ENCODE peak calls at places on chromosomes 5 and 9, in ten cellular contexts. O, Q, G, H, L, M, U, W, E and T are unnamed samples.

GRCh38 chr5:141742866-141743651 is 61.0 kb upstream of the ARAP3 start:
- DNase-seq in O (no peak), L (no peak), W (no peak), G (no peak), M (no peak), Q (no peak), H (peak; percentile 8), U (peak; percentile 54), E (no peak), T (peak; percentile 57)

GRCh38 chr5:55370291-55370925 is 62.6 kb downstream of the MTREX start:
- DNase-seq in M (no peak), O (no peak), Q (no peak), W (no peak), G (no peak), L (no peak), U (no peak), E (no peak), H (no peak), T (no peak)

GRCh38 chr5:168903082-168903481 is 323.9 kb upstream of the PANK3 start:
- DNase-seq in E (no peak), W (no peak), Q (no peak), H (no peak), M (no peak), U (no peak), G (no peak), O (no peak), L (no peak), T (no peak)

GRCh38 chr5:146877178-146877681 is 1.3 kb downstream of the PPP2R2B start:
- DNase-seq in L (no peak), U (no peak), E (no peak), M (no peak), G (no peak), H (no peak), O (no peak), Q (no peak), W (no peak), T (no peak)

GRCh38 chr5:146302428-146302827 is 36.2 kb upstream of the POU4F3 start:
- DNase-seq in E (no peak), H (no peak), Q (no peak), U (no peak), O (no peak), M (no peak), L (no peak), G (no peak), W (no peak), T (no peak)

GRCh38 chr9:129109504-129109903 is 1.1 kb downstream of the CRAT start:
- DNase-seq in Q (peak; percentile 82), U (no peak), G (peak; percentile 53), E (no peak), O (no peak), W (no peak), H (peak; percentile 58), L (peak; percentile 65), M (peak; percentile 52), T (peak; percentile 47)

GRCh38 chr5:86981898-86982297 is 285.8 kb upstream of the RASA1 start:
- DNase-seq in U (no peak), H (no peak), E (no peak), L (no peak), W (no peak), G (no peak), M (no peak), O (no peak), Q (no peak), T (peak; percentile 41)

GRCh38 chr9:129143461-129143927 is 32.3 kb downstream of the PTPA start:
- DNase-seq in Q (peak; percentile 82), W (peak; percentile 82), E (no peak), O (no peak), H (peak; percentile 44), M (no peak), L (peak; percentile 49), G (peak; percentile 84), U (peak; percentile 84), T (no peak)

GRCh38 chr5:11104543-11105151 is 343.6 kb upstream of the DAP start:
- DNase-seq in G (no peak), W (no peak), L (no peak), H (no peak), U (peak; percentile 42), M (no peak), Q (no peak), O (no peak), E (no peak), T (no peak)

GRCh38 chr5:1552469-1553255 is 28.9 kb upstream of the LPCAT1 start:
- DNase-seq in W (peak; percentile 48), H (peak; percentile 34), E (no peak), Q (peak; percentile 70), M (peak; percentile 60), O (no peak), L (peak; percentile 44), G (no peak), U (peak; percentile 89), T (peak; percentile 19)

GRCh38 chr5:139445325-139446170 is 6.2 kb upstream of the DNAJC18 start:
- DNase-seq in W (no peak), Q (no peak), O (no peak), L (peak; percentile 8), E (no peak), M (no peak), G (no peak), U (no peak), H (peak; percentile 87), T (peak; percentile 93)

GRCh38 chr9:36928670-36929349 is 105.3 kb downstream of the PAX5 start:
- DNase-seq in W (no peak), L (no peak), U (no peak), M (no peak), O (no peak), G (no peak), E (peak; percentile 48), H (peak; percentile 40), Q (no peak), T (peak; percentile 68)

GRCh38 chr5:155418960-155419579 is 405.5 kb downstream of the KIF4B start:
- DNase-seq in O (no peak), M (no peak), U (no peak), G (no peak), L (no peak), Q (no peak), E (no peak), H (peak; percentile 0), W (no peak), T (peak; percentile 41)

GRCh38 chr5:135921388-135921787 is 25.7 kb upstream of the IL9 start:
- DNase-seq in E (no peak), H (peak; percentile 37), W (no peak), M (no peak), U (no peak), Q (no peak), L (no peak), O (no peak), G (no peak), T (peak; percentile 58)

GRCh38 chr5:44536650-44537260 is 147.5 kb upstream of the FGF10 start:
- DNase-seq in U (no peak), W (no peak), G (peak; percentile 25), E (no peak), H (peak; percentile 37), O (no peak), L (peak; percentile 23), M (no peak), Q (peak; percentile 60), T (peak; percentile 69)

GRCh38 chr5:108238461-108238860 is 143.4 kb downstream of the FBXL17 start:
- DNase-seq in L (no peak), O (no peak), W (no peak), Q (no peak), H (no peak), U (no peak), E (no peak), M (no peak), G (no peak), T (no peak)

GRCh38 chr9:123191660-123192059 is 76.7 kb downstream of the STRBP start:
- DNase-seq in E (no peak), M (no peak), W (no peak), H (no peak), G (no peak), U (no peak), Q (no peak), L (no peak), O (no peak), T (no peak)

DNA sequence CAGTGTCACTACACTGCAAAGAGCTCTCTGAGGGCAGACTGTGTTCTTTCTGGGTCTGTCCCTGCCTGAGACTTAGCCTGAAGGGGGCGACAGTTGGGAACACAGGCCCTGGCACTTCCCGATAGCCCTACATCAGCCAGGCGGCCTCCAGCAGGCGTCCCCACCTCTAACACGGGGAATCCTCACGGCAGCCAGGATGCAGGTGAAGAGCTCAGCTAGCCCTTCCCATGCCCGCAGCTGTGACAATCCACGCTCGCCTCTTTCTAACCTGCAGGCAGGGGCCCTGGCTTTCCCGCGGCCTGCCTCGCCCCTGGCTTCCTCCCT is 5.9 kb downstream of the MED22 start:
- DNase-seq in U (no peak), M (no peak), Q (no peak), E (no peak), W (no peak), G (no peak), H (no peak), O (no peak), L (no peak), T (no peak)
- TF ChIP-seq CTCF in U (no peak), M (no peak), Q (no peak), E (peak; percentile 33), W (no peak), G (no peak), H (peak; percentile 19), O (no peak), L (no peak), T (peak; percentile 20)

GRCh38 chr9:26950521-26950920 is 3.5 kb upstream of the PLAA start:
- DNase-seq in W (no peak), E (no peak), G (no peak), U (no peak), H (no peak), O (no peak), M (no peak), Q (no peak), L (no peak), T (no peak)
- H3K4me3 ChIP-seq in W (no peak overlapping the region), E (no peak overlapping the region), G (no peak overlapping the region), U (no peak overlapping the region), H (no peak overlapping the region), O (no peak overlapping the region), M (no peak overlapping the region), Q (no peak overlapping the region), L (no peak overlapping the region), T (no peak overlapping the region)

DNA sequence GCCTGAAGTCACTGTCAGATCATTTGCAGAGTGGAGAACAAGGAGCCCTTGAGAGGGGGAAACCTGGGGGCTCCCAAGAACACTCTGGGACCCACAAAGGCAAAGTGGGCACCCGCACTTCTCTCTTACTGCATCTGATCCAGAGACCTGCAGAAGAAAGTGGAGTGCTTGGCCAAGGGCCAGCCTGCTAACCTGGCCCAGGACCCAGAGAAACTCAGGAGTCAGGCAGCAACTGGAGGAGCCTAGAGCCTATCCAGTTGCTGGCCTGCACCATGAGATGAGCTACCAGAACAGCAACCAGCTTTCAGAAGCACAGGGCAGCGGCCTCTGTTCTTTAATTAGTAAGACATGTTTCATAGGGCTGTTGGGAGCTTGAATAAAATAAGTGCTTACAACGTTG is 298.3 kb downstream of the GADD45G start:
- DNase-seq in W (no peak), H (no peak), M (no peak), Q (no peak), L (no peak), U (no peak), O (no peak), G (no peak), E (no peak), T (no peak)
- TF ChIP-seq CTCF in W (no peak), H (no peak), M (no peak), Q (no peak), L (no peak), U (no peak), O (no peak), G (no peak), E (no peak), T (no peak)

DNA sequence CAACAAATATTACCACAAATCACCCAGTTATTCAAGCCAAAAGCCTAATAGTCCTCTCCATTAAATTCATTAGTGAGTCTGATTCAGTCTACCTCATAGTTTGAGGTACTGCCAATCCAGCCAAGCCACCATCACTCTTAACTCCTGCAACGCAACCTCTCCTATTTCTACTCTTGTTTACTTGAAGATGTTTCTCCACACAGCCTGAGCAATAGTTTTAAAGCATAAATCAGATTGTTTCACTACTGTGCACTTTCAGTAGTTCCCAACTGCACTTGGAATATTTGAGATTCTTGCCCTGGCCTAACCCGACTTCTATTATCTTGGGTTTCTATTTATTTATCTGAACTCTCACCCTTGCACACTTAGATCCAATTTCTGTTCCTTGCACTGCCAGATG is 85.5 kb downstream of the YIPF5 start:
- DNase-seq in O (no peak), W (no peak), G (no peak), M (no peak), E (no peak), L (no peak), H (no peak), U (no peak), Q (no peak), T (no peak)
- H3K4me3 ChIP-seq in O (no peak overlapping the region), W (no peak overlapping the region), G (no peak overlapping the region), M (no peak overlapping the region), E (no peak overlapping the region), L (no peak overlapping the region), H (no peak overlapping the region), U (no peak overlapping the region), Q (no peak overlapping the region), T (no peak overlapping the region)